ENCODE peak calls at places on chromosomes 4 and X, in six cellular contexts. K is HepG2, M is GM12878, Z is K562, V is H1, D is A549. B is an unnamed sample.

GRCh38 chrX:468979-469378 is 82.3 kb upstream of the PPP2R3B start:
- DNase-seq in D (no peak), M (no peak), Z (no peak), K (no peak), V (no peak), B (no peak)

GRCh38 chr4:173211838-173212237 is 43.2 kb downstream of the GALNT7 start:
- DNase-seq in D (peak; percentile 48), M (no peak), K (no peak), Z (peak; percentile 34), V (no peak), B (peak; percentile 78)

GRCh38 chrX:132025085-132025484 is 2.0 kb downstream of the STK26 start:
- DNase-seq in D (no peak), Z (no peak), K (peak; percentile 3), V (no peak), M (no peak), B (no peak)

GRCh38 chrX:39859991-39860861 is 237.5 kb downstream of the BCOR start:
- DNase-seq in K (no peak), M (peak; percentile 89), Z (peak; percentile 43), D (peak; percentile 26), V (peak; percentile 15), B (peak; percentile 91)

GRCh38 chr4:155604718-155605601 is 61.7 kb upstream of the GUCY1A1 start:
- DNase-seq in Z (no peak), D (no peak), V (no peak), M (no peak), K (no peak), B (peak; percentile 93)

GRCh38 chr4:92253550-92253949 is 50.2 kb upstream of the GRID2 start:
- DNase-seq in D (no peak), V (no peak), M (no peak), Z (no peak), K (no peak), B (no peak)

GRCh38 chr4:174483792-174484191 is 38.5 kb downstream of the HPGD start:
- DNase-seq in D (no peak), K (no peak), Z (no peak), V (no peak), M (no peak), B (no peak)

GRCh38 chrX:123217077-123217476 is 33.0 kb downstream of the GRIA3 start:
- DNase-seq in Z (peak; percentile 21), D (no peak), K (no peak), M (no peak), V (no peak), B (no peak)

GRCh38 chr4:159097144-159097543 is 5.7 kb upstream of the RAPGEF2 start:
- DNase-seq in D (no peak), M (no peak), Z (no peak), V (no peak), K (no peak), B (no peak)

GRCh38 chr4:152255437-152255836 is 280.5 kb downstream of the FBXW7 start:
- DNase-seq in V (no peak), Z (no peak), K (no peak), D (no peak), M (peak; percentile 63), B (peak; percentile 27)

GRCh38 chr4:168836482-168836881 is 173.6 kb downstream of the CBR4 start:
- DNase-seq in K (no peak), M (no peak), V (no peak), Z (no peak), D (no peak), B (no peak)
- TF ChIP-seq RFX5 in K (no peak), M (no peak), V (no peak), Z (no peak), D (no peak), B (no peak)

GRCh38 chr4:25178838-25179261 is 18.6 kb upstream of the SEPSECS start:
- DNase-seq in V (no peak), M (no peak), D (no peak), Z (no peak), K (peak; percentile 85), B (no peak)
- TF ChIP-seq CEBPB in V (no peak), M (no peak), D (no peak), Z (no peak), K (no peak), B (no peak)

GRCh38 chr4:188930822-188931221 is 791.6 kb downstream of the TRIML1 start:
- DNase-seq in M (no peak), K (no peak), V (no peak), Z (no peak), D (no peak), B (no peak)
- TF ChIP-seq RAD21 in M (no peak), K (no peak), V (no peak), Z (no peak), D (no peak), B (no peak)

GRCh38 chr4:185534850-185535761 is at the start of gene PDLIM3:
- DNase-seq in V (no peak), K (peak; percentile 27), Z (peak; percentile 77), D (peak; percentile 21), M (no peak), B (peak; percentile 30)
- TF ChIP-seq RFX5 in V (no peak), K (no peak), Z (no peak), D (no peak), M (no peak), B (no peak)

GRCh38 chrX:115900425-115900824 is 270.1 kb upstream of the AGTR2 start:
- DNase-seq in K (no peak), M (no peak), Z (no peak), D (no peak), V (no peak), B (no peak)
- TF ChIP-seq CEBPB in K (no peak), M (no peak), Z (no peak), D (no peak), V (no peak), B (no peak)

GRCh38 chrX:20218809-20219505 is 47.8 kb downstream of the RPS6KA3 start:
- DNase-seq in M (no peak), Z (peak; percentile 11), V (no peak), D (peak; percentile 5), K (no peak), B (peak; percentile 20)

GRCh38 chrX:20217906-20218305 is 48.8 kb downstream of the RPS6KA3 start:
- DNase-seq in K (no peak), M (no peak), D (no peak), V (no peak), Z (no peak), B (no peak)

GRCh38 chrX:20215565-20215964 is 51.1 kb downstream of the RPS6KA3 start:
- DNase-seq in M (no peak), V (no peak), Z (no peak), K (no peak), D (no peak), B (no peak)

GRCh38 chrX:20221902-20222301 is 44.8 kb downstream of the RPS6KA3 start:
- DNase-seq in V (no peak), M (no peak), K (peak; percentile 89), Z (peak; percentile 6), D (peak; percentile 6), B (peak; percentile 42)

DNA sequence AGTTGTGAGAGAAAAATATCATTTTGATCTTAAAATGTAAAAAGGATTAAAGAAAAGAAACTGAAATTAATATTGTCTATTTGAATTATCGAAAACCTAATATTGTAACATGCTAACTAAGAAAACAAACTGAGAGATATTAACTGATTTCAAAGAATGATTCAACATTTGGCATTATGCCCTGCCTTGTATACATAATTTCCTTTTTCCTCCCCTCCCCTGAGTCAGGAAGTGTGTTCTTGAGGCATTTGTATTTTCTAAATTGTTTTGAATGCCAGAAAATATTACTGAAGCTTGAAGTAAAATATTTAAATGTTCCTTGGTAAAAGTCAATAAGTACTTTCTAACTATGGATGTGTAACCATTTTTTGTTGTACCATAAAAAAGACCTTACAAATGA is 49.4 kb downstream of the RPS6KA3 start:
- DNase-seq in D (peak; percentile 13), M (no peak), V (no peak), Z (no peak), K (no peak), B (peak; percentile 78)
- TF ChIP-seq RAD21 in D (no peak), M (no peak), V (no peak), Z (no peak), K (no peak), B (no peak)

DNA sequence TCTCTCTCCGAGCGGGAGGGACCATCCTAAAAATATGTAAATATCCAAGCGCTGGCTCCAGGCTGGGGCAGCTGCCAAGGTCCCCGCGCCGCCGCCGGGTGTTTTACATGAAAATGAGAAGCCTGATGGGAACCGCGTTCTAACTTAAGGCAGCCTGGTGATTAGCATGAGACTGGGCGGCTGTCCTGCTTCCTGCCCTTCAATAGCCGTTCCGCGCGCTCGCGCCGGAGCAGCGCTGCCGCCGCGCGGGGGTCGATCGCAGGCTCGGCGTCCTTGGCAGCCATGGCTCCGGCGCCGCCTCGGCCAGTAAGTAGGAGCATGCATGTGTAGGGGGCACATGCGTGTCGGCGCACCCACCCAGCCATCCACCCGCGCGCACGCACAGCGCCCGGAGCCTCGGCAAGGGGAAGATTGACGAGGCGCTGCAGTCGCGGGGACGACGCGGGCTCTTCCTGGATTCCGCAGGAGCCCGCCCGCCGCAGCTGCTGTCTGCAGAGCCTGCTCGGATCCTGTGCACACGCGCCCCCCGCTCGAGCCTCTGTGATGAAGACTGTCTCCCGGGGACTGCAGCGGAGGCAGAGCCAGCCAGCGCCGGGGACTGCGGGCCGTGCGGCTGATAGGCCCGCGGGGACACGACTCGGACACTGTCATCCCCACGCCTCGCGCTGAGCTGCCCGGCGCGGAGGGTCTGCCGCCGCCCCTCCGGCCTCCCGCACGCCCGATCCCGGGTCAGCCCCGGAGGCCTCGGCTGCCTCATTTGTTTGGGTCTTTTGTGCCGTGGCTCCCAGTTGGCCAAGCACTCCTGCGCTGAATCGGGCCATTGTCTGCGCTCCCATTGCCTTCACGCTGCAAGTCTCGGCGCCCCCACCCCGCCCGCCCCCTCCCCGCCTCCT is 732 bp downstream of the STOX2 start:
- DNase-seq in D (peak; percentile 18), Z (no peak), M (no peak), K (no peak), V (peak; percentile 86), B (peak; percentile 37)
- TF ChIP-seq RFX5 in D (no peak), Z (no peak), M (no peak), K (no peak), V (no peak), B (no peak)